ENCODE peak calls at places on chromosomes 6 and 20, in five cellular contexts. J is A549, U is HepG2, H is SK-N-SH, I is IMR-90. E is an unnamed sample.
A peak's percentile ranks its signal among the peaks of the same experiment; 100 is the strongest.

GRCh38 chr6:17885079-17885478 is 102.4 kb downstream of the KIF13A start:
- DNase-seq in U (no peak), J (no peak), H (no peak), I (peak; percentile 19), E (no peak)

GRCh38 chr6:26195924-26196845 is 109.0 kb downstream of the HFE start:
- DNase-seq in I (peak; percentile 23), H (no peak), J (no peak), U (peak; percentile 39), E (no peak)

GRCh38 chr6:131755597-131755996 is 44.8 kb upstream of the CTAGE9 start:
- DNase-seq in I (peak; percentile 98), U (peak; percentile 69), J (no peak), H (no peak), E (no peak)

GRCh38 chr20:21102252-21102609 is 3.9 kb downstream of the LINC00237 start:
- DNase-seq in I (no peak), U (no peak), J (no peak), H (peak; percentile 57), E (no peak)

GRCh38 chr6:14430218-14430617 is 312.6 kb downstream of the CD83 start:
- DNase-seq in J (no peak), U (no peak), H (no peak), I (no peak), E (no peak)

GRCh38 chr6:47188588-47189021 is 121.1 kb downstream of the TNFRSF21 start:
- DNase-seq in U (peak; percentile 95), I (peak; percentile 78), J (peak; percentile 41), H (no peak), E (no peak)

GRCh38 chr6:15855311-15855710 is 192.5 kb upstream of the DTNBP1 start:
- DNase-seq in I (no peak), J (no peak), U (no peak), H (no peak), E (no peak)

GRCh38 chr6:79461205-79461604 is 76.0 kb downstream of the LCA5 start:
- DNase-seq in H (no peak), I (no peak), U (peak; percentile 71), J (no peak), E (no peak)

GRCh38 chr20:60490184-60490583 is 532.0 kb downstream of the CDH26 start:
- DNase-seq in I (no peak), J (no peak), U (no peak), H (peak; percentile 31), E (no peak)

GRCh38 chr6:143053856-143054255 is 6.8 kb upstream of the AIG1 start:
- DNase-seq in U (no peak), H (no peak), I (no peak), J (no peak), E (no peak)

GRCh38 chr6:57262901-57263694 is 41.0 kb upstream of the RAB23 start:
- DNase-seq in U (no peak), J (no peak), H (no peak), I (peak; percentile 98), E (no peak)

GRCh38 chr6:122141246-122141645 is 258.2 kb upstream of the HSF2 start:
- DNase-seq in J (no peak), H (no peak), I (no peak), U (no peak), E (no peak)

GRCh38 chr6:4668271-4669179 is 107.7 kb upstream of the CDYL start:
- DNase-seq in H (no peak), U (no peak), I (peak; percentile 51), J (no peak), E (no peak)

GRCh38 chr6:32609731-32610640 is 20.3 kb upstream of the HLA-DRB1 start:
- DNase-seq in I (peak; percentile 92), H (peak; percentile 15), J (peak; percentile 87), U (peak; percentile 21), E (peak; percentile 84)

GRCh38 chr6:79152269-79152737 is 74.2 kb upstream of the PHIP start:
- DNase-seq in I (no peak), J (peak; percentile 72), U (peak; percentile 24), H (no peak), E (peak; percentile 24)

GRCh38 chr20:60000271-60001026 is 42.2 kb downstream of the CDH26 start:
- DNase-seq in U (no peak), H (no peak), J (no peak), I (no peak), E (no peak)

GRCh38 chr20:1150218-1150617 is 31.8 kb downstream of the PSMF1 start:
- DNase-seq in H (no peak), I (peak; percentile 31), U (peak; percentile 69), J (peak; percentile 52), E (no peak)

GRCh38 chr6:20416567-20417345 is 15.1 kb downstream of the E2F3 start:
- DNase-seq in I (no peak), H (no peak), J (no peak), U (no peak), E (no peak)

GRCh38 chr20:58611236-58612020 is 39.7 kb upstream of the STX16 start:
- DNase-seq in H (no peak), J (no peak), I (no peak), U (no peak), E (no peak)

GRCh38 chr20:45576995-45577394 is 2.1 kb downstream of the WFDC8 start:
- DNase-seq in U (peak; percentile 37), H (no peak), J (no peak), I (peak; percentile 1), E (no peak)

GRCh38 chr6:5659467-5659866 is 347.3 kb downstream of the NRN1 start:
- DNase-seq in J (no peak), H (no peak), I (peak; percentile 37), U (no peak), E (no peak)

GRCh38 chr6:168331058-168331457 is 11.5 kb upstream of the DACT2 start:
- DNase-seq in I (no peak), J (no peak), H (no peak), U (peak; percentile 80), E (no peak)

GRCh38 chr20:63326314-63327228 is 33.6 kb downstream of the COL20A1 start:
- DNase-seq in H (no peak), J (no peak), I (no peak), U (no peak), E (no peak)

GRCh38 chr6:157599191-157599590 is 218.2 kb downstream of the ZDHHC14 start:
- DNase-seq in I (no peak), J (no peak), H (no peak), U (no peak), E (no peak)

GRCh38 chr20:23046431-23046830 is 3.0 kb downstream of the THBD start:
- DNase-seq in I (no peak), H (no peak), U (no peak), J (no peak), E (no peak)

GRCh38 chr20:23049201-23049932 is at the start of gene THBD:
- DNase-seq in J (peak; percentile 94), U (no peak), H (no peak), I (peak; percentile 12), E (no peak)

GRCh38 chr20:23048283-23049200 is 930 bp downstream of the THBD start:
- DNase-seq in J (peak; percentile 83), U (no peak), I (peak; percentile 1), H (no peak), E (no peak)

GRCh38 chr20:23047738-23048214 is 1.7 kb downstream of the THBD start:
- DNase-seq in I (no peak), H (no peak), J (peak; percentile 71), U (no peak), E (no peak)

GRCh38 chr20:23047001-23047737 is 2.3 kb downstream of the THBD start:
- DNase-seq in U (no peak), J (no peak), I (no peak), H (no peak), E (no peak)
- TF ChIP-seq RFX5 in U (no peak), J (no peak), I (no peak), H (no peak), E (no peak)

GRCh38 chr20:38635721-38636285 is 34.2 kb downstream of the ARHGAP40 start:
- DNase-seq in I (peak; percentile 32), H (no peak), U (no peak), J (peak; percentile 47), E (peak; percentile 47)
- TF ChIP-seq RFX5 in I (no peak), H (no peak), U (no peak), J (no peak), E (no peak)

GRCh38 chr6:2556761-2557160 is 194.0 kb downstream of the MYLK4 start:
- DNase-seq in J (no peak), I (no peak), U (no peak), H (no peak), E (no peak)

GRCh38 chr6:2557181-2557720 is 193.5 kb downstream of the MYLK4 start:
- DNase-seq in U (no peak), H (no peak), I (no peak), J (no peak), E (no peak)

GRCh38 chr6:2560140-2560818 is 190.4 kb downstream of the MYLK4 start:
- DNase-seq in J (no peak), I (no peak), H (no peak), U (no peak), E (no peak)

GRCh38 chr6:2558861-2559811 is 191.6 kb downstream of the MYLK4 start:
- DNase-seq in J (no peak), H (no peak), U (no peak), I (no peak), E (no peak)

GRCh38 chr6:2558098-2558770 is 192.5 kb downstream of the MYLK4 start:
- DNase-seq in H (no peak), I (no peak), J (no peak), U (no peak), E (no peak)
- TF ChIP-seq RFX5 in H (no peak), I (no peak), J (no peak), U (no peak), E (no peak)

GRCh38 chr6:10586302-10586701 is 65.2 kb downstream of the GCNT2 start:
- DNase-seq in U (no peak), J (no peak), H (no peak), I (no peak), E (no peak)

GRCh38 chr6:10588562-10589428 is 67.6 kb downstream of the GCNT2 start:
- DNase-seq in I (no peak), H (no peak), J (no peak), U (no peak), E (no peak)

GRCh38 chr6:10589983-10590382 is 68.8 kb downstream of the GCNT2 start:
- DNase-seq in H (no peak), U (no peak), I (no peak), J (no peak), E (no peak)

GRCh38 chr6:10589429-10589727 is 68.2 kb downstream of the GCNT2 start:
- DNase-seq in I (no peak), H (peak; percentile 22), J (no peak), U (no peak), E (no peak)

DNA sequence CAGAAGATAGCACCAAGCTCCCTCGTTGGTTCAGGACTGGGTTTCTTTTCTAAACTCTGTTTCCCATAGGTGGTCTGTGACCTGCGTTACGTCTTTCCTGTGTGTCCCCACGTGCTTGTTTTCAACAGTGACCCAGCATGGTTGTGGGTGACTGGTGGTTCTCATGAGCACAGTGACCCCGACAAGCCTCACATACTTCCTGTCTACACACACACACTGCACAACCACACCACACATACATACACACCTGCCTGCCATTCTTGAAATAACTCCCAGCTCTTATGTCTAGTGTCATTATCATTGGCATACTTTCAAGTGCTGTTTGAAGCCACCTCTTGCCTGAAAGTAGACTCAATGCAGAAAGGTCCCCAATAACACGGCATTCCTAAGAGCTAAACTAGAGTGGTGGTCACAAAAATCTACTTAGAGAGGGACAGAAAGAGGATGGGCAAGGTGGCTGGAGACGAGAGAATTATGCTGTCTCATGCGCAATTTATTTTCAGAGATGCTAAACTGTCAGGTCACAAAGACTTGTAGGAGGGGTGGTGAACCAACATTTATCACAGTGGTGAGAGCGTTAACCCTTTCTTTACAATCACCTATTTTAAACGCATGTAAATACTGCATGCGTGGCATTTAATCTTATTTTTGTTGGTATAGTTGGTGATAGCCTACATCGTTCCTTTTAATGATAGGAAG is 66.7 kb downstream of the GCNT2 start:
- DNase-seq in I (no peak), U (no peak), H (no peak), J (no peak), E (no peak)
- TF ChIP-seq RFX5 in I (no peak), U (no peak), H (no peak), J (no peak), E (no peak)